ENCODE peak calls at places on chromosomes 7 and 10, in five cellular contexts. F, L, O, Y and X are unnamed samples. For H3K36me3, the result is how much of the 10 kb centered on the place peaks cover.

GRCh38 chr10:44958196-44958896 is 1.3 kb upstream of the RASSF4 start:
- DNase-seq in F (no peak), L (peak), O (peak), Y (peak), X (peak)

GRCh38 chr7:82605247-82605864 is 161.8 kb upstream of the CACNA2D1 start:
- DNase-seq in F (peak), L (no peak), O (no peak), Y (peak), X (peak)

GRCh38 chr7:30445770-30446169 is 32.8 kb downstream of the NOD1 start:
- DNase-seq in F (no peak), L (peak), O (no peak), Y (peak), X (peak)

GRCh38 chr7:36506820-36507219 is 117.2 kb downstream of the ANLN start:
- DNase-seq in F (no peak), L (peak), O (no peak), Y (peak), X (peak)

GRCh38 chr10:104622598-104623209 is 18.4 kb upstream of the SORCS3 start:
- DNase-seq in F (peak), L (peak), O (peak), Y (no peak), X (no peak)

GRCh38 chr7:105250239-105250638 is 138.5 kb downstream of the SRPK2 start:
- DNase-seq in F (no peak), L (no peak), O (no peak), Y (no peak), X (no peak)

GRCh38 chr7:2939193-2939885 is 95.2 kb upstream of the GNA12 start:
- DNase-seq in F (no peak), L (no peak), O (no peak), Y (no peak), X (peak)

GRCh38 chr7:3943779-3944520 is 642.9 kb downstream of the SDK1 start:
- DNase-seq in F (no peak), L (no peak), O (no peak), Y (no peak), X (no peak)

GRCh38 chr10:119270893-119271361 is 63.6 kb downstream of the GRK5 start:
- DNase-seq in F (no peak), L (peak), O (no peak), Y (no peak), X (peak)

GRCh38 chr10:22824984-22825383 is 102.9 kb upstream of the ARMC3 start:
- DNase-seq in F (no peak), L (no peak), O (no peak), Y (peak), X (peak)

GRCh38 chr10:79390551-79391229 is 43.4 kb downstream of the PPIF start:
- DNase-seq in F (no peak), L (no peak), O (peak), Y (no peak), X (no peak)

GRCh38 chr10:71714055-71714454 is 5.5 kb downstream of the C10orf105 start:
- DNase-seq in F (no peak), L (no peak), O (no peak), Y (no peak), X (no peak)

GRCh38 chr10:110901954-110902819 is 16.8 kb downstream of the BBIP1 start:
- DNase-seq in F (no peak), L (peak), O (no peak), Y (peak), X (peak)

DNA sequence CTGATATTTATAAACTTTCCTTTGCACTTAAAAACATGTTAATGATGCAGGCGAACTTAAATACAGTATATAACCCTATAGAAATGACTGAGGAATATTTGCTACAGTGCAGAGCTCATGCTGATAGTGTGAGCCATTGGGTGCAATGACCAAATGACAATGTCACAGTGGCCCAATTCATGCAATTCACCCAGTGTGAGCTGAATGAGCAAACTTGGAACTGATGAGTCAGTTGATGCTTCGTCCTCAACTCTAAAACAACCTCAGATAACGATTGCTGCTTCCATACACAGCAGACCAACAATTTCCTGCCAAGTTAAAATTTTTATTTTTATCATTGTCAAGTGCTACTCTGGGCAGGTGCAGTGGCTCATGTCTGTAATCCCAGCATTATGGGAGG is 12.1 kb upstream of the ZC3HAV1L start:
- DNase-seq in F (no peak), L (no peak), O (no peak), Y (no peak), X (no peak)
- H3K36me3 ChIP-seq in F (under half), L (under half), O (under half), Y (under half), X (under half)

DNA sequence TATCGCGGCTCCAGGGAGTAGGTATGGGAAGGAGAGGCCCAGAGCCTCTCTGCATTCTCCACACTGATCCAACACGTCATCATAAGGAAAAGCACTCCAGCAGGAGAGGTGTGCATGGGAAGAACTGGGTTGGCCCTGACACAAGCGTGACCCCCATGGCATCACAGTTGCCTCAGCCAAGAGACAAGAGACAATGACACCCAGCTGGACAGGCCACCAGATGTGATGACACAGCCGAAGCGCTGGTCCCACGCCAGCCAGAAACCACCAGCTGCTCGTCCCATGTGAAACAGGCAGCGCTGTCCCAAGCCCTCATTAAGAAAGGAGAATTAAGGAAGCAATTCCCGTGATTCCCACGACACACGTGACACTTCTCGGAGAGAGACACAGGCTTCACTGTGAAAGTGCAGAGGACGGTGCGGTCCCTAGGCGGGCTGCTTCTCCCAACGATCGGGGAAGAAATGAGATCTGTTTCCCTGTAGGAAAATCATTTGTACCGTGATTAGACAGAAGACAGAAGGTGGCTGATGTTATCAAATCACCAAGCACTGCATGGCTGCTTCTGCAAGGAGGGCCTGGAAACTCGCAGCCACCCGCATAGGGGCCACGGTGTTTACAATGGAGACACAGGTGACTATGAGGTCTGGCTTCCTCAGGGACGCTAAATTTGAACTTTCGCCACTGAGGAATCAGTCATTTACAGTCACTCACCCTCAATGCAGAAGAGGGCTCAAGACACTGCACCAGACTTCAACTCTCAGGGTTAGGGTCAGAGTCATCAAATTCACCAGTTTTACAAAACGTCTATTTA is 74.5 kb downstream of the DIP2C start:
- DNase-seq in F (no peak), L (peak), O (no peak), Y (no peak), X (peak)
- H3K14ac ChIP-seq in F (no peak), L (no peak), O (no peak), Y (peak), X (no peak)

GRCh38 chr10:42491801-42492200 is 146.6 kb downstream of the ZNF33B start:
- DNase-seq in F (no peak), L (peak), O (no peak), Y (no peak), X (no peak)

GRCh38 chr10:42488416-42488815 is 150.0 kb downstream of the ZNF33B start:
- DNase-seq in F (no peak), L (peak), O (no peak), Y (no peak), X (peak)

GRCh38 chr10:42491001-42491592 is 147.3 kb downstream of the ZNF33B start:
- DNase-seq in F (no peak), L (peak), O (no peak), Y (no peak), X (peak)

DNA sequence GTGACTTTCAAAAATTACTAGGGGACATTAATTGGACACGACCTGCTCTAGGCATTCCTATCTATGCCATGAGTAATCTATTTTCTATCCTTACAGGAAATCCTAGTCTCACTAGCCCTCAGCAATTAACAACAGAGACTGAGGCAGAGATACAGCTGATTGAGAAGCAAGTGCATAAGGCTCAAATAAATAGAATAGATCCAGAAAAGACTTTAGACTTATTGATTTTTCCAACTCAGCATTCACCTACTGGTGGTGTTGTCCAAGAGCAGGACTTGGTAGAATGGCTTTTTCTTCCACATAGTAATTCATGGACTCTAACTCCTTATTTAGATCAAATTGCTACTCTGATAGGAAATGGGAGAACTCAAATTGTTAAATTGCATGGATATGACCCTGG is 148.0 kb downstream of the ZNF33B start:
- DNase-seq in F (no peak), L (no peak), O (no peak), Y (no peak), X (no peak)
- H3K36me3 ChIP-seq in F (under half), L (under half), O (under half), Y (under half), X (under half)

DNA sequence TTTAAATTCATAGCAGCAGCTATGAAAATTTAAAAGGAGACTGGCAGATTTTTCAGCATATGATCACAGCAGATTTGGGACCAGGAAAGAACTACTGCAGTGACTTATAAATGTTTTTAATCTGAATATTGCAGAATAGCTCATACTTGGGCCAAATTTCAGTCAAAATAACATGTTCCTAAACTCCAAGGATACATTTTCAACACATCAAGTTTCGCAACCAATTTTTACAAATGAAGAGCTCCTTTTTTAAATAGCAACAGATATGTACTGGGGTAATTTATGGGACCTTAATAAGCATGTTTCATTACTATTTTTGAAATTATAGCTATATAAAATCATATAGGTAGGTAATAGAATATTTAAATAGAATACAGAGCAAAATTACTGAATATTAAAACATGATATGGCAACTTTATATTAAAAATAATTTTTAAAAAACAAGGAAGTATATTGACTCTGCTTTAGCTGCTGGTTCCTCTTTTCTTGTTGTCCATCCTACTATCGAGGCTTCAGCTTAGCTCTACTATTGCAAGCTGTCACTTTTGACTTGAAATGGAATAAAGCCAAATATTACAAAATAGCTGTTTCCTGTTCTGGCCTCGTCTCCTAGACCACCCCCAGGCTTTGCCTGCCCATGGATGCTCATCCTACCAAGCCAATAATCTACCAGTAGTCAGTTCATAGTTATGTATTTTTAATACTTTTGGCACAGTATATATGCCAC is 123.1 kb downstream of the NRBF2 start:
- DNase-seq in F (no peak), L (no peak), O (no peak), Y (no peak), X (no peak)
- H3K14ac ChIP-seq in F (no peak), L (no peak), O (no peak), Y (no peak), X (no peak)

DNA sequence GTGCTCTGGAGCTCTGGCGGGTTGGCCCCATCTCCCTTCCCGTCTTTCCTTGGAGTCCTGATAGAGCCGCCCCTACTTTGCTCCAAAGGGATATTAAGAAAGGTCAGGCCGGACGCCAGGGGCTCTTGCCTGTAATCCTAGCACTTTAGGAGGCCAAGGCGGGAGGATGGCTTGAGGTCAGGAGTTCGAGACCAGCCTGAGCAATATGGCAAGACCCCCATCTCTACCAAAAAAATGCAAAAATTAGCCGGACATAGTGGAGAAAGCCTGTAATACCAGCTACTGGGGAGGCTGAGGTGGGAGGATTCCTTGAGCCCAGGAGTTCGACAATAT is 313 bp upstream of the MLXIPL start:
- DNase-seq in F (no peak), L (no peak), O (no peak), Y (no peak), X (no peak)
- H3K36me3 ChIP-seq in F (under half), L (under half), O (under half), Y (under half), X (under half)

GRCh38 chr7:47647213-47647985 is 65.5 kb upstream of the TNS3 start:
- DNase-seq in F (no peak), L (no peak), O (no peak), Y (peak), X (no peak)
- H3K14ac ChIP-seq in F (no peak), L (peak), O (no peak), Y (peak), X (peak)

GRCh38 chr10:6232846-6233724 is 30.4 kb downstream of the PFKFB3 start:
- DNase-seq in F (no peak), L (no peak), O (no peak), Y (no peak), X (no peak)

GRCh38 chr10:6232225-6232807 is 29.6 kb downstream of the PFKFB3 start:
- DNase-seq in F (no peak), L (no peak), O (no peak), Y (no peak), X (no peak)

GRCh38 chr10:6231146-6231545 is 28.4 kb downstream of the PFKFB3 start:
- DNase-seq in F (no peak), L (no peak), O (no peak), Y (no peak), X (no peak)

GRCh38 chr10:6230335-6230734 is 27.6 kb downstream of the PFKFB3 start:
- DNase-seq in F (no peak), L (no peak), O (no peak), Y (no peak), X (no peak)

GRCh38 chr10:6231730-6232129 is 29.0 kb downstream of the PFKFB3 start:
- DNase-seq in F (no peak), L (no peak), O (no peak), Y (no peak), X (no peak)
- H3K36me3 ChIP-seq in F (under half), L (half or more), O (under half), Y (half or more), X (half or more)

GRCh38 chr10:132107211-132107946 is 41.6 kb downstream of the JAKMIP3 start:
- DNase-seq in F (no peak), L (no peak), O (peak), Y (no peak), X (no peak)

GRCh38 chr10:132104471-132105301 is 38.9 kb downstream of the JAKMIP3 start:
- DNase-seq in F (no peak), L (no peak), O (peak), Y (no peak), X (no peak)

GRCh38 chr10:132104062-132104461 is 38.3 kb downstream of the JAKMIP3 start:
- DNase-seq in F (no peak), L (no peak), O (no peak), Y (no peak), X (no peak)

GRCh38 chr10:132106431-132106830 is 40.7 kb downstream of the JAKMIP3 start:
- DNase-seq in F (no peak), L (no peak), O (peak), Y (no peak), X (no peak)

DNA sequence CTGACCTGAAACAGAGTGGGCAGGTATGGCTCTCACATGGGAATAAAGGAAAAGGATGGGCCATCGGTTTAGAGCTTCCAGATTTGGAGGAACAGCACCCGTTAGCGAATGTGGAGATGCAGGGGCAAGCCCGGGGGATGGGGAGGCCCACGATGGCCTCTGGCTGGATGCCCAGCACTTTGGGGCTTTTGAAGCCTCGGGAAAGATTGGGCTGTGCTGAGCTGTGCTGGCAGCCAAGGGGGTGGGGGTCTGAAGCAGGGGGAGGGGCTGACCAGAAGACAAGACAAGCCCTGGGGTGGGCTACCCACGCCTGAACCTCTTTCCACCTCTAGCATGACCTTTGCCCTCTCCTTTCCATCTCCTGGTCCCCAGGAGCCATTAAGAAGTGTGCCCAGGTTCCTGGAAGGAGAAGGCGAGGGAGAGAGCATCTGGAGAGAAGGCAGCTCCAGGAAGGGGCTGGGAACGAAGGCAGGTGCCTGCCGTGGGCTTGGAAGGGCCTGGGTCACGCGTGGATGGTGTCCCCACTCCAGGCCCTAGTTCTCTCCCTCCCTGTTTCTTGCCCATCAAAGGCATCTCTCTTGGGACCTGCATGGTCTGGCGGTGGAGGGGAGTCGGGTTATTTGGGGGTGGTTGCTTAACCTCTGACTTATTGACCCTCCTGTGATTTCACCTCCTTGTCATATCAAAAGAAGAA is 39.7 kb downstream of the JAKMIP3 start:
- DNase-seq in F (no peak), L (no peak), O (no peak), Y (no peak), X (no peak)
- H3K14ac ChIP-seq in F (no peak), L (no peak), O (no peak), Y (no peak), X (no peak)

DNA sequence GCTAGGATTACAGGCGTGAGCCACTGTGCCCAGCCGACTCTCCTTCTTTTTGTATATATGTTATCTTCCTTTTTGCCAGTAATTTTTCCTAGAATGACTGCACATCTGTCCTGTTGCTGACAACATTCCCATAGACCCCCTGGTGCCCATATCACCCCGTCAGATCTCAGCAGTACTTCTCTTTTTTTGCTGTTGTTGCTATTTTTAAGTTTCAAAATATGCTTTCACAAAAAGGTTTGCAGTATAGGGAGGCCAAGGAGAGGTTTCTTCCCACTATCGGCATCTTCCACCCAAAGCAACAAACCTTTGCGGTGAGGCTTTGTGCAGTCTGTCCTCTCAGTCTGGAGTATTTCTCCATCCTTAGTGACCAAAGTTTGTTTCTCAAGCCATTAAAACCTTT is 23.1 kb downstream of the PIK3CG start:
- DNase-seq in F (no peak), L (no peak), O (no peak), Y (no peak), X (no peak)
- H3K36me3 ChIP-seq in F (under half), L (under half), O (under half), Y (under half), X (under half)